ENCODE peak calls at places on chromosomes 1 and 21, in ten cellular contexts. One of them, this sample, is unnamed.

GRCh38 chr1:56788588-56788987 is 30.6 kb downstream of the FYB2 start:
- DNase-seq in CD4-positive, CD25-positive, alpha-beta regulatory T cell: no peak
- DNase-seq in HCT116: no peak
- DNase-seq in prostate gland: peak; percentile 60
- DNase-seq in adrenal gland: peak; percentile 35
- DNase-seq in A549: no peak
- DNase-seq in ovary: no peak
- DNase-seq in breast epithelium: no peak
- DNase-seq in Karpas-422: no peak
- DNase-seq in cardiac muscle cell: peak; percentile 47
- DNase-seq in this sample: no peak

GRCh38 chr1:166905136-166905535 is 29.1 kb upstream of the TADA1 start:
- DNase-seq in ovary: no peak
- DNase-seq in CD4-positive, CD25-positive, alpha-beta regulatory T cell: no peak
- DNase-seq in cardiac muscle cell: no peak
- DNase-seq in Karpas-422: no peak
- DNase-seq in adrenal gland: no peak
- DNase-seq in A549: no peak
- DNase-seq in prostate gland: no peak
- DNase-seq in HCT116: no peak
- DNase-seq in breast epithelium: no peak
- DNase-seq in this sample: peak; percentile 51

GRCh38 chr1:30966690-30967369 is 58.3 kb upstream of the SDC3 start:
- DNase-seq in CD4-positive, CD25-positive, alpha-beta regulatory T cell: no peak
- DNase-seq in HCT116: no peak
- DNase-seq in Karpas-422: no peak
- DNase-seq in breast epithelium: no peak
- DNase-seq in A549: no peak
- DNase-seq in cardiac muscle cell: peak; percentile 84
- DNase-seq in ovary: no peak
- DNase-seq in adrenal gland: peak; percentile 81
- DNase-seq in prostate gland: no peak
- DNase-seq in this sample: peak; percentile 69

GRCh38 chr1:67897270-67897949 is 64.1 kb upstream of the GNG12 start:
- DNase-seq in Karpas-422: no peak
- DNase-seq in HCT116: no peak
- DNase-seq in prostate gland: no peak
- DNase-seq in ovary: no peak
- DNase-seq in breast epithelium: no peak
- DNase-seq in A549: no peak
- DNase-seq in cardiac muscle cell: peak; percentile 71
- DNase-seq in CD4-positive, CD25-positive, alpha-beta regulatory T cell: no peak
- DNase-seq in adrenal gland: no peak
- DNase-seq in this sample: no peak

GRCh38 chr21:45942011-45942546 is 39.5 kb upstream of the COL6A1 start:
- DNase-seq in adrenal gland: no peak
- DNase-seq in Karpas-422: no peak
- DNase-seq in A549: no peak
- DNase-seq in breast epithelium: no peak
- DNase-seq in HCT116: no peak
- DNase-seq in cardiac muscle cell: no peak
- DNase-seq in prostate gland: no peak
- DNase-seq in CD4-positive, CD25-positive, alpha-beta regulatory T cell: no peak
- DNase-seq in ovary: no peak
- DNase-seq in this sample: no peak

GRCh38 chr1:146012703-146013565 is 8.6 kb downstream of the HJV start:
- DNase-seq in CD4-positive, CD25-positive, alpha-beta regulatory T cell: peak; percentile 57
- DNase-seq in Karpas-422: peak; percentile 86
- DNase-seq in adrenal gland: peak; percentile 72
- DNase-seq in prostate gland: peak; percentile 61
- DNase-seq in HCT116: peak; percentile 83
- DNase-seq in breast epithelium: no peak
- DNase-seq in cardiac muscle cell: peak; percentile 83
- DNase-seq in ovary: no peak
- DNase-seq in A549: peak; percentile 69
- DNase-seq in this sample: peak; percentile 51

GRCh38 chr1:79497193-79497773 is 490.8 kb upstream of the ADGRL4 start:
- DNase-seq in adrenal gland: no peak
- DNase-seq in prostate gland: no peak
- DNase-seq in cardiac muscle cell: peak; percentile 59
- DNase-seq in breast epithelium: no peak
- DNase-seq in CD4-positive, CD25-positive, alpha-beta regulatory T cell: no peak
- DNase-seq in ovary: no peak
- DNase-seq in A549: peak; percentile 8
- DNase-seq in Karpas-422: peak; percentile 73
- DNase-seq in HCT116: peak; percentile 10
- DNase-seq in this sample: peak; percentile 6

GRCh38 chr1:32892368-32893197 is 6.3 kb downstream of the HPCA start:
- DNase-seq in Karpas-422: no peak
- DNase-seq in ovary: peak; percentile 62
- DNase-seq in prostate gland: no peak
- DNase-seq in A549: peak; percentile 51
- DNase-seq in cardiac muscle cell: peak; percentile 44
- DNase-seq in HCT116: no peak
- DNase-seq in adrenal gland: no peak
- DNase-seq in CD4-positive, CD25-positive, alpha-beta regulatory T cell: no peak
- DNase-seq in breast epithelium: no peak
- DNase-seq in this sample: no peak

GRCh38 chr1:103541431-103541830 is 15.9 kb downstream of the RNPC3 start:
- DNase-seq in prostate gland: no peak
- DNase-seq in breast epithelium: no peak
- DNase-seq in ovary: no peak
- DNase-seq in cardiac muscle cell: no peak
- DNase-seq in HCT116: no peak
- DNase-seq in CD4-positive, CD25-positive, alpha-beta regulatory T cell: no peak
- DNase-seq in adrenal gland: no peak
- DNase-seq in Karpas-422: no peak
- DNase-seq in A549: no peak
- DNase-seq in this sample: no peak
- H3K27ac ChIP-seq in prostate gland: no peak overlapping the region
- H3K27ac ChIP-seq in breast epithelium: no peak overlapping the region
- H3K27ac ChIP-seq in ovary: no peak overlapping the region
- H3K27ac ChIP-seq in cardiac muscle cell: no peak overlapping the region
- H3K27ac ChIP-seq in HCT116: no peak overlapping the region
- H3K27ac ChIP-seq in CD4-positive, CD25-positive, alpha-beta regulatory T cell: no peak overlapping the region
- H3K27ac ChIP-seq in adrenal gland: no peak overlapping the region
- H3K27ac ChIP-seq in Karpas-422: no peak overlapping the region
- H3K27ac ChIP-seq in A549: no peak overlapping the region
- H3K27ac ChIP-seq in this sample: no peak overlapping the region

DNA sequence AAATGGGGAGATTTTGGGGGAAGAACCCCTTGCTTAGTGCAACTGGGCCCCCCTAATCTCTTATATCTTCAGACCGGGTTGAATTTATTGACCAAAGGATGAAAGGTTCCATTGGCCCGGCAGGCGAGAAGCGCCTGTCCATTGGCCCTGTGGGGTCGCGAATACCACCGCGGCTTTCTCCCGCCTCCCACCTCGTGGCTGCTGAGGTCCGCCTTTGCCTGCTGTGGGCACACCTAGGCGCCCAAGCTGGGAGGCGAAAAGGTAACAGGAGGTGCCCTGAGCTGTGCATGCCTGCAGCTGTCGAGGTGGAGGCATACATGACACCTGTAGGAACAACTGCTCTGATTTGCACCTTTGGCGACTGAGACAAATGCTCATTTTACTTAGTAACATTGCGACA is 21.1 kb upstream of the FLG2 start:
- DNase-seq in prostate gland: no peak
- DNase-seq in adrenal gland: no peak
- DNase-seq in A549: no peak
- DNase-seq in breast epithelium: no peak
- DNase-seq in HCT116: no peak
- DNase-seq in CD4-positive, CD25-positive, alpha-beta regulatory T cell: no peak
- DNase-seq in Karpas-422: no peak
- DNase-seq in cardiac muscle cell: no peak
- DNase-seq in ovary: no peak
- DNase-seq in this sample: no peak
- H3K9me3 ChIP-seq in prostate gland: no peaks in the 10 kb centered on the region
- H3K9me3 ChIP-seq in adrenal gland: no peaks in the 10 kb centered on the region
- H3K9me3 ChIP-seq in A549: no peaks in the 10 kb centered on the region
- H3K9me3 ChIP-seq in breast epithelium: no peaks in the 10 kb centered on the region
- H3K9me3 ChIP-seq in HCT116: no peaks in the 10 kb centered on the region
- H3K9me3 ChIP-seq in CD4-positive, CD25-positive, alpha-beta regulatory T cell: no peaks in the 10 kb centered on the region
- H3K9me3 ChIP-seq in Karpas-422: no peaks in the 10 kb centered on the region
- H3K9me3 ChIP-seq in cardiac muscle cell: no peaks in the 10 kb centered on the region
- H3K9me3 ChIP-seq in ovary: no peaks in the 10 kb centered on the region
- H3K9me3 ChIP-seq in this sample: no peaks in the 10 kb centered on the region

DNA sequence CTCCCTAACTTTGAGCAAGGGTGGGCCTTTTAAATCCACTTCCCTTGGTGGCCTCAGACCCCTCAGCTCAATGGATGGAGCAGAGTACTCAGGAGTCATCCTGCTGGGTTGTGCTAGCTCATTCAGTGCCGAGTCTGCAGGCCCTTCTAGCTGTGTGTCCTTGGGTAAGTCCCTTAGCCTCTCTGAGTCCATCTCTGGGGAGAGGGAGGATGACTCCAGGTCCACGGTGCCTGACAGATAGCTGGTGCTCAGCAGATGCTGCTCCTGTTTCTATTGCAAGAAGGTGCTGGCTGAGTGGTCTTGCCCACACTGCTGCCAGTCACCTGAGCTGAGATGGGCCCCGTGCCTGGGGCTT is 11.0 kb downstream of the LDLRAP1 start:
- DNase-seq in cardiac muscle cell: no peak
- DNase-seq in HCT116: no peak
- DNase-seq in breast epithelium: no peak
- DNase-seq in CD4-positive, CD25-positive, alpha-beta regulatory T cell: no peak
- DNase-seq in A549: no peak
- DNase-seq in Karpas-422: no peak
- DNase-seq in prostate gland: no peak
- DNase-seq in ovary: no peak
- DNase-seq in adrenal gland: no peak
- DNase-seq in this sample: no peak
- H3K4me1 ChIP-seq in cardiac muscle cell: peaks cover 5% of the 10 kb centered on the region
- H3K4me1 ChIP-seq in HCT116: peaks cover 31% of the 10 kb centered on the region
- H3K4me1 ChIP-seq in breast epithelium: peaks cover 12% of the 10 kb centered on the region
- H3K4me1 ChIP-seq in CD4-positive, CD25-positive, alpha-beta regulatory T cell: peaks cover 95% of the 10 kb centered on the region
- H3K4me1 ChIP-seq in A549: peaks cover 10% of the 10 kb centered on the region
- H3K4me1 ChIP-seq in Karpas-422: peaks cover 19% of the 10 kb centered on the region
- H3K4me1 ChIP-seq in prostate gland: no peaks in the 10 kb centered on the region
- H3K4me1 ChIP-seq in ovary: peaks cover 21% of the 10 kb centered on the region
- H3K4me1 ChIP-seq in adrenal gland: peaks cover 18% of the 10 kb centered on the region
- H3K4me1 ChIP-seq in this sample: peaks cover 13% of the 10 kb centered on the region

GRCh38 chr1:27597511-27598216 is 6.3 kb downstream of the AHDC1 start:
- DNase-seq in A549: no peak
- DNase-seq in Karpas-422: no peak
- DNase-seq in adrenal gland: no peak
- DNase-seq in prostate gland: no peak
- DNase-seq in HCT116: no peak
- DNase-seq in CD4-positive, CD25-positive, alpha-beta regulatory T cell: no peak
- DNase-seq in cardiac muscle cell: peak; percentile 46
- DNase-seq in ovary: no peak
- DNase-seq in breast epithelium: no peak
- DNase-seq in this sample: no peak

GRCh38 chr1:27600500-27601175 is 3.3 kb downstream of the AHDC1 start:
- DNase-seq in cardiac muscle cell: no peak
- DNase-seq in CD4-positive, CD25-positive, alpha-beta regulatory T cell: no peak
- DNase-seq in ovary: no peak
- DNase-seq in A549: no peak
- DNase-seq in breast epithelium: no peak
- DNase-seq in prostate gland: no peak
- DNase-seq in Karpas-422: peak; percentile 70
- DNase-seq in adrenal gland: no peak
- DNase-seq in HCT116: no peak
- DNase-seq in this sample: no peak

GRCh38 chr1:27598288-27598687 is 5.7 kb downstream of the AHDC1 start:
- DNase-seq in HCT116: no peak
- DNase-seq in cardiac muscle cell: peak; percentile 71
- DNase-seq in Karpas-422: no peak
- DNase-seq in CD4-positive, CD25-positive, alpha-beta regulatory T cell: no peak
- DNase-seq in A549: no peak
- DNase-seq in ovary: peak; percentile 79
- DNase-seq in breast epithelium: no peak
- DNase-seq in adrenal gland: peak; percentile 50
- DNase-seq in prostate gland: no peak
- DNase-seq in this sample: no peak

GRCh38 chr1:27599605-27600499 is 4.1 kb downstream of the AHDC1 start:
- DNase-seq in prostate gland: no peak
- DNase-seq in Karpas-422: no peak
- DNase-seq in ovary: no peak
- DNase-seq in adrenal gland: no peak
- DNase-seq in cardiac muscle cell: no peak
- DNase-seq in A549: no peak
- DNase-seq in breast epithelium: no peak
- DNase-seq in HCT116: no peak
- DNase-seq in CD4-positive, CD25-positive, alpha-beta regulatory T cell: no peak
- DNase-seq in this sample: no peak

GRCh38 chr1:27598902-27599528 is 4.9 kb downstream of the AHDC1 start:
- DNase-seq in breast epithelium: no peak
- DNase-seq in CD4-positive, CD25-positive, alpha-beta regulatory T cell: no peak
- DNase-seq in adrenal gland: peak; percentile 81
- DNase-seq in cardiac muscle cell: peak; percentile 85
- DNase-seq in Karpas-422: peak; percentile 47
- DNase-seq in A549: no peak
- DNase-seq in prostate gland: no peak
- DNase-seq in HCT116: no peak
- DNase-seq in ovary: peak; percentile 82
- DNase-seq in this sample: peak; percentile 72
- H3K27ac ChIP-seq in breast epithelium: peak overlapping the region; percentile 94
- H3K27ac ChIP-seq in CD4-positive, CD25-positive, alpha-beta regulatory T cell: no peak overlapping the region
- H3K27ac ChIP-seq in adrenal gland: peak overlapping the region; percentile 65
- H3K27ac ChIP-seq in cardiac muscle cell: peak overlapping the region; percentile 71
- H3K27ac ChIP-seq in Karpas-422: no peak overlapping the region
- H3K27ac ChIP-seq in A549: no peak overlapping the region
- H3K27ac ChIP-seq in prostate gland: peak overlapping the region; percentile 40
- H3K27ac ChIP-seq in HCT116: peak overlapping the region; percentile 20
- H3K27ac ChIP-seq in ovary: peak overlapping the region; percentile 86
- H3K27ac ChIP-seq in this sample: no peak overlapping the region